ENCODE peak calls at places on chromosome 1, in four cellular contexts. B is sigmoid colon; Y is dorsolateral prefrontal cortex; S is CD8-positive, alpha-beta T cell. G is an unnamed sample. For H3K27me3, the result is how much of the 10 kb centered on the place peaks cover.

GRCh38 chr1:192810253-192810880 is 1.5 kb downstream of the RGS2 start:
- DNase-seq in B (peak), Y (no peak), S (no peak), G (peak)

GRCh38 chr1:38489844-38490270 is 369.7 kb downstream of the RRAGC start:
- DNase-seq in B (no peak), Y (peak), S (peak), G (peak)

GRCh38 chr1:202551683-202552082 is 158.6 kb downstream of the SYT2 start:
- DNase-seq in B (peak), Y (peak), S (no peak), G (no peak)

GRCh38 chr1:42176902-42177519 is 12.5 kb upstream of the GUCA2A start:
- DNase-seq in B (no peak), Y (no peak), S (peak), G (peak)

GRCh38 chr1:213277036-213277435 is 226.0 kb downstream of the RPS6KC1 start:
- DNase-seq in B (no peak), Y (no peak), S (no peak), G (no peak)

GRCh38 chr1:98256700-98257099 is 335.9 kb upstream of the DPYD start:
- DNase-seq in B (no peak), Y (no peak), S (no peak), G (no peak)

GRCh38 chr1:233598891-233599541 is 14.9 kb upstream of the KCNK1 start:
- DNase-seq in B (no peak), Y (no peak), S (no peak), G (no peak)

GRCh38 chr1:50348449-50349241 is 74.6 kb downstream of the DMRTA2 start:
- DNase-seq in B (no peak), Y (peak), S (peak), G (peak)

GRCh38 chr1:22471078-22471477 is 19.4 kb downstream of the ZBTB40 start:
- DNase-seq in B (peak), Y (no peak), S (no peak), G (no peak)

GRCh38 chr1:162011337-162012012 is 12.2 kb downstream of the OLFML2B start:
- DNase-seq in B (peak), Y (no peak), S (no peak), G (no peak)

GRCh38 chr1:243729956-243730355 is 120.1 kb downstream of the AKT3 start:
- DNase-seq in B (no peak), Y (no peak), S (no peak), G (no peak)

GRCh38 chr1:192807221-192807967 is 1.4 kb upstream of the RGS2 start:
- DNase-seq in B (no peak), Y (no peak), S (peak), G (no peak)

GRCh38 chr1:234608720-234609527 is 1.1 kb downstream of the IRF2BP2 start:
- DNase-seq in B (peak), Y (no peak), S (peak), G (peak)

GRCh38 chr1:169060010-169060722 is 46.3 kb upstream of the ATP1B1 start:
- DNase-seq in B (no peak), Y (no peak), S (no peak), G (no peak)

GRCh38 chr1:186089938-186090337 is 285.1 kb downstream of the TPR start:
- DNase-seq in B (no peak), Y (no peak), S (no peak), G (no peak)

GRCh38 chr1:202745313-202745888 is 35.1 kb upstream of the SYT2 start:
- DNase-seq in B (no peak), Y (no peak), S (no peak), G (no peak)

GRCh38 chr1:244941121-244941520 is 76.8 kb upstream of the HNRNPU start:
- DNase-seq in B (no peak), Y (no peak), S (no peak), G (no peak)

GRCh38 chr1:207152792-207153434 is 48.9 kb downstream of the C4BPA start:
- DNase-seq in B (no peak), Y (no peak), S (no peak), G (no peak)

GRCh38 chr1:176857632-176858031 is 306.9 kb downstream of the ASTN1 start:
- DNase-seq in B (no peak), Y (no peak), S (no peak), G (no peak)

GRCh38 chr1:209721406-209721805 is 16.8 kb downstream of the HSD11B1 start:
- DNase-seq in B (no peak), Y (no peak), S (no peak), G (no peak)

GRCh38 chr1:236861560-236862230 is 66.6 kb downstream of the MTR start:
- DNase-seq in B (no peak), Y (no peak), S (peak), G (no peak)

GRCh38 chr1:159854101-159854692 is 8.3 kb downstream of the VSIG8 start:
- DNase-seq in B (peak), Y (peak), S (peak), G (peak)

GRCh38 chr1:150151291-150152181 is 1.8 kb downstream of the PLEKHO1 start:
- DNase-seq in B (peak), Y (no peak), S (peak), G (no peak)

GRCh38 chr1:77888429-77889239 is at the start of gene NEXN:
- DNase-seq in B (peak), Y (peak), S (peak), G (peak)

GRCh38 chr1:58727363-58727762 is 27.5 kb upstream of the MYSM1 start:
- DNase-seq in B (no peak), Y (no peak), S (no peak), G (peak)

GRCh38 chr1:32052887-32053286 is 19.9 kb upstream of the TMEM39B start:
- DNase-seq in B (no peak), Y (no peak), S (no peak), G (no peak)

GRCh38 chr1:232627645-232628334 is 2.1 kb downstream of the SIPA1L2 start:
- DNase-seq in B (no peak), Y (no peak), S (no peak), G (peak)

GRCh38 chr1:227899141-227899819 is 48.5 kb downstream of the WNT9A start:
- DNase-seq in B (peak), Y (no peak), S (no peak), G (no peak)

GRCh38 chr1:111204211-111204883 is 3.9 kb upstream of the DENND2D start:
- DNase-seq in B (no peak), Y (no peak), S (peak), G (no peak)

GRCh38 chr1:2204384-2205190 is 10.0 kb upstream of the FAAP20 start:
- DNase-seq in B (peak), Y (no peak), S (no peak), G (peak)

GRCh38 chr1:235930543-235930942 is 63.8 kb upstream of the LYST start:
- DNase-seq in B (no peak), Y (no peak), S (no peak), G (no peak)

DNA sequence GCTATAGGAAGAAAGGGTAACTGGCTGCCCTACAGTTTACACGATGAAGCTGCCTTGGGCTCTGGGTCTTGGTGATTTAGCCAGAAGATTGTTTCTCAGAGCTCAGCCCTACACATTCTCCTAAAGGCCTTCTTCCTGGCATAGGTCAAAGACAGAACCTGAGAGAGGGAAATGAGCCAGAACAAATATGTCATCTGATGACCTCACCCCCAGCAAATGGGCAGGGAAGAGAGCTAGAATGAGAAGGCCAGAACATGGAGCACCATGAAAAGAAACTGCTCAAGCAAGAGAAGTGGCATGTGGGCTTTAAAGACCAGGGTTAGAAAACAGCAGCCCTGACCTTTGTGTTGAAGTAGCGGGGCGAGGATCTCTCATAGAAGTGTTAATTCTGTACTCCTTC is 5.5 kb upstream of the ILDR2 start:
- DNase-seq in B (no peak), Y (no peak), S (no peak), G (no peak)
- H3K27me3 ChIP-seq in B (under half), Y (under half), S (under half), G (half or more)

GRCh38 chr1:30343562-30343961 is 379.8 kb downstream of the MATN1 start:
- DNase-seq in B (no peak), Y (no peak), S (no peak), G (no peak)

GRCh38 chr1:30340934-30341333 is 382.5 kb downstream of the MATN1 start:
- DNase-seq in B (no peak), Y (no peak), S (no peak), G (no peak)

GRCh38 chr1:30348147-30348546 is 375.2 kb downstream of the MATN1 start:
- DNase-seq in B (no peak), Y (no peak), S (no peak), G (no peak)

GRCh38 chr1:30342535-30343141 is 380.7 kb downstream of the MATN1 start:
- DNase-seq in B (no peak), Y (no peak), S (no peak), G (no peak)

GRCh38 chr1:30345525-30346145 is 377.8 kb downstream of the MATN1 start:
- DNase-seq in B (no peak), Y (no peak), S (no peak), G (no peak)
- H3K27me3 ChIP-seq in B (under half), Y (under half), S (under half), G (under half)

GRCh38 chr1:156412653-156413309 is 43.8 kb downstream of the RHBG start:
- DNase-seq in B (no peak), Y (peak), S (no peak), G (no peak)

GRCh38 chr1:156413310-156414246 is 44.6 kb downstream of the RHBG start:
- DNase-seq in B (no peak), Y (peak), S (no peak), G (no peak)

GRCh38 chr1:156416993-156417699 is 48.1 kb downstream of the RHBG start:
- DNase-seq in B (no peak), Y (no peak), S (no peak), G (no peak)

GRCh38 chr1:156417700-156418015 is 48.6 kb downstream of the RHBG start:
- DNase-seq in B (no peak), Y (peak), S (no peak), G (no peak)

GRCh38 chr1:156414440-156415064 is 45.5 kb downstream of the RHBG start:
- DNase-seq in B (no peak), Y (no peak), S (no peak), G (no peak)
- H3K27me3 ChIP-seq in B (half or more), Y (under half), S (under half), G (under half)

GRCh38 chr1:165279831-165280351 is 76.6 kb downstream of the LMX1A start:
- DNase-seq in B (no peak), Y (no peak), S (no peak), G (no peak)
- H3K27me3 ChIP-seq in B (under half), Y (under half), S (under half), G (under half)

GRCh38 chr1:19348441-19349198 is 36.5 kb downstream of the SLC66A1 start:
- DNase-seq in B (no peak), Y (no peak), S (no peak), G (no peak)
- H3K27me3 ChIP-seq in B (under half), Y (under half), S (under half), G (under half)

DNA sequence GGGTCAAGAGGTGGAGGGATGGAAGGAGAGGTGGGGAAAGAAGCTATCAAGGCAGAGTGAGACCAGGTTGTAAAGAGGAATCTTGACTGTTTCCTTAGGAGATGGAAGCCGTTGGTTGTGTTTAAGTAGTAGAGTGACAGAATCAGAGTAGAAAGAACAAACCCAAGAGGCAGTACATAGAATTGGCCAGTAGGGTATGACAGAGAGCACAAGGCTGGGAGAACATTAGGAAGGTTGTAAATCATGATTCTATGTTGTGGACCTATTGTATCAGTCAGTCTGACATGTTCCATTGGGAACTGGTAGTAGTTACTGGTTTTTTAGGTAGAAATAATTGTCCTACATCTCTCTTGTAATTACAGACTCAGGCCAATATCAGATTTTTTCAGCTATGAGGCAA is 486.9 kb upstream of the USP24 start:
- DNase-seq in B (no peak), Y (no peak), S (no peak), G (peak)
- H3K27me3 ChIP-seq in B (under half), Y (under half), S (under half), G (under half)

GRCh38 chr1:26410706-26411623 is at the start of gene LIN28A:
- DNase-seq in B (no peak), Y (no peak), S (no peak), G (peak)

GRCh38 chr1:26411624-26412074 is 1.0 kb downstream of the LIN28A start:
- DNase-seq in B (no peak), Y (no peak), S (no peak), G (no peak)

GRCh38 chr1:26413031-26413430 is 2.4 kb downstream of the LIN28A start:
- DNase-seq in B (no peak), Y (no peak), S (no peak), G (no peak)

GRCh38 chr1:26409191-26409751 is 1.3 kb upstream of the LIN28A start:
- DNase-seq in B (no peak), Y (no peak), S (no peak), G (no peak)

DNA sequence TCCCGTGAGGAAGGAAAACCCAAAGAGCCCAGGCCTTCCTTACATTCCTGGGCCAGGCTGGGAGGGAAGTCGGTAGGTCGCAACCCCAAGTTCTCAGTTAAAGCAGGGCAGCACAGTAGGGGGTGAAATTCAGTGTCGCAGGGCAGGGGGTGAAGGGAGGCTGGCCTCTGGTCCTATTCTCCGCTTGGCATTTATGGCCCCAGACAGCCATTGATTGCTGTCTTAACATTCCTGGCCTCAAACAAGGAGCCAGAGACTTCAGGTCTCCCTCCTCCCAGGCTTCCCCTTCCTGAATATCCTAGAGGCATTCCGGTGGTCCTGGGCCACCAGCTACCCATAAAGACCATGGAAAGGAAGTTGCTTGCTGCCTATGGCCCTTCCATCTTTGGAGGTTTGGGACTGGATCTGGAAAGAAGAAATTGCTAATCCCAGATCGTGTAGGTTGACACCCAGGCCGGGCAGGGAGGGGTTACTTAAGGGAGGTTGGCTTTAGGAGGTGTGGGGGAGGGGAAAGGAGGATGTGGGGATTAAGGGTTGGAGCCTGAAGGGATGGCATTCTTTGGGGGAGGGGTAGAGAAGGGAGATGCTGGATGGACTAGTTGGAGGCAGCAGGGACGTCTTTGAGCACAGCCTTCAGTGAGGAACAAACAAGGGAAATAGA is 1.7 kb downstream of the LIN28A start:
- DNase-seq in B (no peak), Y (no peak), S (no peak), G (peak)
- H3K27me3 ChIP-seq in B (half or more), Y (under half), S (under half), G (under half)

DNA sequence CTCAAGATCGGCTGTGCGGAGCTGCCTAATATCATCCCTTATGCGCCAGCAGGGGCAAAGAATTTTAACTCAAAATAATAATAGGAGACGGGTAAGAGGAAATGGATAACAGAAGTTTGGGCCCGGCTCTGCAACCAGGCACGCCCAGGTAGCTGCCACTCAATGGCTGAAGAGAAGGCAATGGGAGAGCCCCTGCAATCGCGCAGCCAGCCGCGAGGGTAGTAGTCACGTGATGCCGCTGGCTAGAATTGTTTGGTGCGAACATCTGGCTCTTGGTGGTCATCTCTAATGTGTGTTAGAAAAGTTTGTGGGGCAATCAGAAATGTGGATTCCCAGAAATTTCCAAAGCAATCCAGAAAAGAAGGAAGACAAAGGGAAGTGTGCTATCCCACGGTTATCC is 12.3 kb downstream of the BARHL2 start:
- DNase-seq in B (no peak), Y (no peak), S (no peak), G (no peak)
- H3K27me3 ChIP-seq in B (half or more), Y (half or more), S (under half), G (under half)